ENCODE peak calls at places on chromosomes 5 and 9, in eight cellular contexts. A is sigmoid colon, G is ovary, S is tibial nerve, P is body of pancreas, R is transverse colon, C is GM12891, D is gastrocnemius medialis. X is an unnamed sample.

GRCh38 chr5:159448-160172 is 31.7 kb upstream of the LRRC14B start:
- DNase-seq in A (no peak), D (no peak), S (no peak), G (no peak), R (no peak), C (no peak), P (no peak), X (no peak)

GRCh38 chr9:93097496-93098205 is 1.6 kb downstream of the CARD19 start:
- DNase-seq in S (no peak), P (peak), D (peak), C (no peak), G (peak), R (peak), A (peak), X (no peak)

GRCh38 chr9:38008168-38009034 is 60.6 kb downstream of the SHB start:
- DNase-seq in G (no peak), D (no peak), A (no peak), R (peak), C (peak), S (no peak), P (peak), X (no peak)

GRCh38 chr5:15929616-15930303 is 249.8 kb downstream of the MARCHF11 start:
- DNase-seq in S (no peak), A (no peak), R (no peak), G (no peak), D (no peak), C (no peak), P (no peak), X (no peak)

GRCh38 chr5:132546108-132546507 is 2.8 kb upstream of the IL5 start:
- DNase-seq in P (no peak), A (no peak), D (no peak), R (no peak), G (no peak), C (no peak), S (no peak), X (no peak)

GRCh38 chr5:109413463-109413862 is 3.7 kb upstream of the PJA2 start:
- DNase-seq in S (no peak), A (peak), R (peak), P (peak), G (no peak), D (no peak), C (no peak), X (no peak)

GRCh38 chr5:111706345-111706744 is 50.6 kb downstream of the NREP start:
- DNase-seq in D (no peak), A (no peak), S (no peak), P (no peak), G (no peak), C (no peak), R (no peak), X (no peak)

GRCh38 chr9:30301271-30301963 is 2083.0 kb upstream of the ACO1 start:
- DNase-seq in A (no peak), R (no peak), S (peak), C (no peak), G (no peak), D (no peak), P (no peak), X (no peak)

GRCh38 chr5:73417307-73418035 is 31.1 kb downstream of the FOXD1 start:
- DNase-seq in A (no peak), P (no peak), C (no peak), S (no peak), R (no peak), G (no peak), D (no peak), X (no peak)

GRCh38 chr9:114096041-114096511 is 3.0 kb downstream of the KIF12 start:
- DNase-seq in C (no peak), S (no peak), R (no peak), P (no peak), D (no peak), A (peak), G (no peak), X (no peak)

GRCh38 chr9:85863875-85864274 is 77.1 kb upstream of the NAA35 start:
- DNase-seq in A (no peak), S (no peak), C (no peak), D (no peak), P (no peak), G (no peak), R (no peak), X (no peak)

GRCh38 chr9:37026085-37026935 is 7.8 kb downstream of the PAX5 start:
- DNase-seq in R (no peak), C (no peak), G (no peak), S (no peak), P (no peak), D (no peak), A (no peak), X (no peak)

GRCh38 chr5:53936481-53937352 is 373.7 kb downstream of the ARL15 start:
- DNase-seq in D (peak), C (no peak), R (no peak), S (peak), P (no peak), A (no peak), G (no peak), X (no peak)

GRCh38 chr5:100708625-100709171 is 173.5 kb downstream of the FAM174A start:
- DNase-seq in A (peak), R (no peak), C (no peak), S (no peak), D (no peak), G (no peak), P (no peak), X (no peak)

GRCh38 chr5:93929146-93929545 is 187.7 kb upstream of the POU5F2 start:
- DNase-seq in R (no peak), C (no peak), P (no peak), D (no peak), A (no peak), G (no peak), S (no peak), X (no peak)

GRCh38 chr5:39716532-39716971 is 291.8 kb upstream of the DAB2 start:
- DNase-seq in C (no peak), R (peak), G (no peak), A (no peak), D (no peak), S (peak), P (peak), X (no peak)

GRCh38 chr5:84603557-84604185 is 219.0 kb upstream of the EDIL3 start:
- DNase-seq in C (no peak), A (no peak), P (no peak), D (no peak), R (no peak), G (no peak), S (peak), X (no peak)

GRCh38 chr5:179867476-179867875 is 8.9 kb upstream of the MRNIP start:
- DNase-seq in S (no peak), A (peak), C (no peak), R (no peak), P (no peak), G (no peak), D (no peak), X (no peak)

DNA sequence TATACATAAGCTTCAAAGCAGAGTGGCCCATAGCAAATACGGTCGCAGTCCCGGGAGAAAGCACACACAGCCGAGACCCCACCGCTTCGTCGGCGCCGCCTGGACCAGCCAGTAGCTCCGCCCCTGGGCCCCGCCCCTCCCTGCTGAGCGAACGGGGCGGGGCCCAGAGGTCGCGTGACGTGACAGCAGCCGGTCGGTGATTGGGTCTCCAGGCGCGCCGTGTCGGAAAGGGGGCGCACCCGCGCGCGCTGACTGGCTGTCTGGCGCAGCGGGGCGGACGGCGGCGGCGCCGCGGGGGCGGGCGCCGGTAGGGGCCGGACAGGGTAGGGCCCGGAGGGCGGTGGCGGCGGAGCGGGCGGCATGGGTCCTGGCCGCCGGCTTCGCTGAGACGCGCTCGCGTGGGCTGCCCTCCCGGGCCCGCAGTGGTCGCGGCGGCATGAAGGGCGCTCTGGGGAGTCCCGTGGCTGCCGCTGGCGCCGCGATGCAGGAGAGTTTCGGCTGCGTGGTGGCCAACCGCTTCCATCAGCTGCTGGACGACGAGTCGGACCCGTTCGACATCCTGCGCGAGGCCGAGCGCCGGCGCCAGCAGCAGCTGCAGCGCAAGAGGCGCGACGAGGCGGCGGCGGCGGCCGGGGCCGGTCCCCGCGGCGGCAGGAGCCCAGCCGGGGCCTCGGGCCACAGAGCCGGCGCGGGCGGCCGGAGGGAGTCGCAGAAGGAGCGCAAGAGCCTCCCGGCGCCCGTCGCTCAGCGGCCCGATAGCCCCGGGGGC is at the start of gene HABP4:
- DNase-seq in R (peak), D (peak), S (peak), P (peak), A (peak), G (peak), C (peak), X (peak)
- TF ChIP-seq POLR2A in R (peak), D (peak), S (peak), P (peak), A (no peak), G (peak), C (no peak), X (peak)

DNA sequence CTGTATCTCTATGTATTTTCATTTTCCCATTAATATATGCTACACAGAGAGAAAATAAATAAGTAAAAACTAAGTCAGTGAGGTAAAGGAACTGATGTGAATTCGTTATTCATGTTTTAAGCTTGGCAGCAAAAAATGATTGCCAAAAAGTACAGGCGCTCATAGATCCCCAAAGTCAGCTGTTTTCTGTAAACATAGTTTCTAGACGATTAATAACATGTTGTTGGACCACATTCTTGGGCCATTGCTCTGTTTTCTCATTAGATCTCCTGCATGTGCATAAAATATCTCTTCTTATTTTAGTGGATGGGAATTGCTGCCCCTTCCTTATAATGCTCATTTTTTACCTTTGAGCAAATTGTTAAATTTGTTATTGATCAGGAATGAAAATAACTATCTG is 215.2 kb downstream of the TLE1 start:
- DNase-seq in P (no peak), R (no peak), C (no peak), S (no peak), D (no peak), G (no peak), A (no peak), X (no peak)
- TF ChIP-seq POLR2A in P (no peak), R (no peak), C (no peak), S (no peak), D (no peak), G (no peak), A (no peak), X (no peak)

GRCh38 chr5:42799241-42799608 is 12.5 kb downstream of the SELENOP start:
- DNase-seq in G (no peak), D (no peak), S (no peak), P (no peak), R (no peak), C (no peak), A (no peak), X (no peak)

GRCh38 chr5:42798284-42799240 is 13.1 kb downstream of the SELENOP start:
- DNase-seq in D (no peak), C (no peak), R (no peak), S (no peak), G (no peak), A (no peak), P (no peak), X (no peak)

GRCh38 chr5:42800748-42801330 is 10.9 kb downstream of the SELENOP start:
- DNase-seq in R (no peak), P (no peak), A (no peak), D (no peak), G (no peak), C (no peak), S (no peak), X (no peak)

GRCh38 chr5:42801516-42802166 is 10.1 kb downstream of the SELENOP start:
- DNase-seq in S (no peak), D (no peak), G (no peak), C (no peak), R (no peak), A (no peak), P (no peak), X (no peak)

GRCh38 chr5:42799668-42800114 is 12.0 kb downstream of the SELENOP start:
- DNase-seq in R (no peak), S (no peak), G (no peak), P (no peak), C (no peak), D (no peak), A (no peak), X (no peak)
- TF ChIP-seq POLR2A in R (peak), S (no peak), G (no peak), P (no peak), C (no peak), D (no peak), A (no peak), X (no peak)

DNA sequence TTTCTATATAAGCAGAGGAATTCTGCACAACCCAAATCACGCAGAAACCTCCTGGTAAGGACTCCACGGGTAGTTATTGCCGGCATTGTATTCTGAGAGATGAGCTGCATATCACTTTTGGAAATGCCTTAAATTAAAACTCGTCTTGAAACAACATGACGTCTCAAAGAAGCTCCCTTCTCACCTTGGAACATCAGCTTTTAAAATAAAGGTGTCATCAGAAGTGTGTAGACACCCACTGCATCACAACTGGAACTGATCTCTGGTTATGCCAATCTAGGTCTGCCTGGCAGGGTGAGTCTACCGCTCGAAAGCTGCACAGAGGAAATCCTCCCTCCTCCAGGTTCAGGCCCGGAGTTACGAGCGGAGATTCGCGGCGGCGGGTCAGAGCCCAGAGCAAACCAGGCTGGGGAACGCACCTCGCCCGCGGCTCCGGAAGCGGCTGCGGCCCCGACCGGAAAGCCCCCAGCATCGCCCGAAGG is 974 bp upstream of the SLC12A2 start:
- DNase-seq in A (no peak), D (no peak), C (no peak), G (no peak), P (no peak), R (no peak), S (peak), X (no peak)
- TF ChIP-seq POLR2A in A (no peak), D (peak), C (no peak), G (peak), P (no peak), R (no peak), S (no peak), X (no peak)

DNA sequence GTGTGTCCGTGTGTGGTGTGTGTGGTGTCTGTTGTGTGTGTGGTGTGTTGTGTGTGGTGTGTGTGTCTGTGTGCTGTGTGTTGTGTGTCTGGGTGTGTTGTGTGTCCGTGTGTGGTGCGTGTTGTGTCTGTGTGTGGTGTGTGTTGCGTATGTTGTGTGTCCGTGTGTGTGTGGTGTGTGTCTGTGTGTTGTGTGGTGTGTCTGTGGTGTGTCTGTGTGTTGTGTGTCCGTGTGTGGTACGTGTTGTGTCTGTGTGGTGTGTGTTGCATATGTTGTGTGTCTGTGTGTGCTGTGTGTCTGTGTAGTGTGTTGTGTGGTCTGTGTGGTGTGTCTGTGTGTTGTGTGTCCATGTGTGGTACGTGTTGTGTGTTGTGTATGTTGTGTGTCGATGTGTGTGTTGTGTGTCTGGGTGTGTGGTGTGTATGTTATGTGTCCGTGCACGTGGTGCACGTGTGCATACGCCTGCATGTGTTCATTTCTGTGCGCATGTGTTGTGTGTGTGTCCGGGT is 72.3 kb downstream of the KCNT1 start:
- DNase-seq in G (no peak), S (no peak), R (no peak), C (no peak), A (no peak), P (no peak), D (no peak), X (no peak)
- TF ChIP-seq POLR2A in G (no peak), S (no peak), R (no peak), C (no peak), A (no peak), P (no peak), D (no peak), X (no peak)

DNA sequence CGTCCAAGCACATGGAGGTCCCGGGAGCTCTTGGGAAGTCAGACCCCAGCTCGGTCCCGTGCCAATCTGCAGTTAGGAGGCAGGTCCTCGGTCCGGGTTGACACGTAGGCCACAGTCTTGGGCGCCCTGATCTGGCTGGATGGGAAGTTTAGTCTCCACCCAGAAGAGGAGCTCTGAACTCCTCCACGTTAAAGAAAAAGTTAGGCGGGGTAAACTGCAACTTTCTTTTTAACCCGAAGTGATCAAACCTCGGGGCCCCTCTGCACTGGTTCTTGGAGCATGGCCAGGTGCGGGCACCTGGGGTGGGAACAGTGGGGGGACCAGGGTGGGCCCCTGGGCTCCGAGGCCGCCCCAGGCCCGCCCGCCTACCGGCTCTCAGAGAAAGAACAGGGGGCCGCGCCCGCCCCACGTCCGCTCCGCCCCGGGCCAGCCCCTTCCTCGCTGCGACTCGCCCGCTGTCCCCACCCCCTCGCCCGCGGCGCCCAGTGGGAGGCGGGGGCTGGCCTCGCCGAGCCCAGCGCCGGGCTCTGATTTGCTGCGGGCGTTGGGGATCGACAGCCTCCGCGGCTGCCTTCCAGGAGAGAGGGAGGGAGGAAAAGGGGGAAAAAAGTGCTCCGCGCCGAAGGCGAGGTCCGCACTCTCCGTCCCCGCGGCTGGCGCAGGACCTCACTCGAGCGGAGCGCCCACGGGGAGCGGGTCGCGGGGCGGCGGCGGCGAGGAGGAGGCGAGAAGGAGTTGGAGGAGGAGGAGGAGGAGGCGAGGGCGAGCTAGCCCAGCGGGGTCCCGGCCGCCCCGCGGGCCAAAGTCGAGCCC is at the start of gene COL5A1:
- DNase-seq in R (peak), A (peak), C (no peak), P (peak), G (peak), D (peak), S (peak), X (no peak)
- TF ChIP-seq POLR2A in R (peak), A (peak), C (no peak), P (no peak), G (peak), D (peak), S (peak), X (peak)

GRCh38 chr9:23379842-23380241 is 446.2 kb downstream of the ELAVL2 start:
- DNase-seq in R (peak), D (no peak), P (no peak), S (no peak), G (no peak), C (no peak), A (no peak), X (no peak)
- TF ChIP-seq POLR2A in R (no peak), D (no peak), P (no peak), S (no peak), G (no peak), C (no peak), A (no peak), X (no peak)

GRCh38 chr9:118533101-118533500 is 828.9 kb downstream of the TLR4 start:
- DNase-seq in D (no peak), P (no peak), C (no peak), R (no peak), S (no peak), G (no peak), A (no peak), X (no peak)
- TF ChIP-seq POLR2A in D (no peak), P (no peak), C (no peak), R (no peak), S (no peak), G (no peak), A (no peak), X (no peak)

X was measured in esophagus squamous epithelium.